ENCODE peak calls at places on chromosomes 12 and 14, in six cellular contexts. M is vagina, H is colonic mucosa, V is cardiac muscle cell, E is transverse colon, Y is GM23248. C is an unnamed sample. For H3K4me1, the result is how much of the 10 kb centered on the place peaks cover.

GRCh38 chr12:65327207-65328076 is 49.0 kb downstream of the MSRB3 start:
- DNase-seq in M (no peak), H (no peak), V (peak), E (no peak), Y (peak), C (no peak)

GRCh38 chr14:87994974-87995373 is 2.0 kb upstream of the GALC start:
- DNase-seq in M (no peak), H (no peak), V (peak), E (no peak), Y (no peak), C (peak)

GRCh38 chr12:45232146-45232731 is 16.3 kb downstream of the ANO6 start:
- DNase-seq in M (no peak), H (no peak), V (no peak), E (no peak), Y (peak), C (no peak)

GRCh38 chr14:105275267-105275946 is 25.4 kb downstream of the BRF1 start:
- DNase-seq in M (no peak), H (no peak), V (peak), E (no peak), Y (peak), C (no peak)

GRCh38 chr12:112973712-112974305 is 4.5 kb upstream of the OAS2 start:
- DNase-seq in M (no peak), H (no peak), V (no peak), E (no peak), Y (no peak), C (no peak)

GRCh38 chr12:58925111-58925732 is 4.9 kb upstream of the LRIG3 start:
- DNase-seq in M (no peak), H (peak), V (peak), E (no peak), Y (no peak), C (peak)

GRCh38 chr12:16323010-16323409 is 24.4 kb upstream of the MGST1 start:
- DNase-seq in M (no peak), H (no peak), V (no peak), E (no peak), Y (peak), C (no peak)

GRCh38 chr12:61554268-61555008 is 705.8 kb upstream of the USP15 start:
- DNase-seq in M (no peak), H (no peak), V (no peak), E (no peak), Y (no peak), C (no peak)

GRCh38 chr12:69821441-69822204 is 3.4 kb upstream of the MYRFL start:
- DNase-seq in M (no peak), H (no peak), V (peak), E (no peak), Y (peak), C (no peak)

GRCh38 chr12:110563702-110564470 is 19.2 kb downstream of the PPTC7 start:
- DNase-seq in M (no peak), H (no peak), V (peak), E (no peak), Y (peak), C (no peak)

GRCh38 chr12:90036641-90037040 is 328.0 kb upstream of the ATP2B1 start:
- DNase-seq in M (no peak), H (no peak), V (no peak), E (no peak), Y (peak), C (no peak)

GRCh38 chr12:13594731-13595514 is 386.5 kb downstream of the GRIN2B start:
- DNase-seq in M (no peak), H (no peak), V (no peak), E (no peak), Y (no peak), C (no peak)

GRCh38 chr12:89899651-89900050 is 191.0 kb upstream of the ATP2B1 start:
- DNase-seq in M (no peak), H (no peak), V (no peak), E (no peak), Y (no peak), C (no peak)

GRCh38 chr12:113118142-113118541 is 17.4 kb downstream of the RASAL1 start:
- DNase-seq in M (no peak), H (no peak), V (no peak), E (no peak), Y (no peak), C (no peak)

GRCh38 chr12:96902076-96902475 is 5.0 kb upstream of the NEDD1 start:
- DNase-seq in M (no peak), H (no peak), V (no peak), E (no peak), Y (no peak), C (no peak)

GRCh38 chr12:6115389-6115788 is 9.1 kb downstream of the VWF start:
- DNase-seq in M (no peak), H (no peak), V (no peak), E (no peak), Y (no peak), C (no peak)

GRCh38 chr12:116009805-116010204 is 267.7 kb downstream of the MED13L start:
- DNase-seq in M (no peak), H (no peak), V (no peak), E (no peak), Y (peak), C (no peak)

GRCh38 chr12:67827820-67828383 is 161.3 kb upstream of the IFNG-AS1 start:
- DNase-seq in M (no peak), H (peak), V (peak), E (peak), Y (peak), C (peak)

GRCh38 chr12:46380881-46381280 is 8.3 kb upstream of the SLC38A2 start:
- DNase-seq in M (no peak), H (no peak), V (peak), E (no peak), Y (no peak), C (no peak)

GRCh38 chr12:10082057-10082874 is 16.5 kb downstream of the CLEC1A start:
- DNase-seq in M (no peak), H (no peak), V (no peak), E (no peak), Y (no peak), C (no peak)

GRCh38 chr14:91063119-91063518 is 2.7 kb upstream of the RPS6KA5 start:
- DNase-seq in M (no peak), H (no peak), V (peak), E (no peak), Y (peak), C (peak)

GRCh38 chr14:68780358-68781160 is 12.3 kb downstream of the ZFP36L1 start:
- DNase-seq in M (peak), H (peak), V (peak), E (peak), Y (peak), C (peak)

GRCh38 chr14:37060496-37061260 is 111.7 kb downstream of the SLC25A21 start:
- DNase-seq in M (no peak), H (no peak), V (no peak), E (no peak), Y (no peak), C (no peak)

GRCh38 chr12:114670257-114670955 is 13.6 kb downstream of the TBX3 start:
- DNase-seq in M (no peak), H (no peak), V (no peak), E (no peak), Y (peak), C (no peak)

GRCh38 chr12:58364389-58365086 is 423.2 kb downstream of the ATP23 start:
- DNase-seq in M (no peak), H (no peak), V (peak), E (no peak), Y (peak), C (no peak)

GRCh38 chr12:124420972-124421674 is 126.2 kb downstream of the RFLNA start:
- DNase-seq in M (no peak), H (no peak), V (no peak), E (no peak), Y (no peak), C (no peak)

GRCh38 chr14:54440454-54440853 is 720 bp downstream of the CNIH1 start:
- DNase-seq in M (no peak), H (no peak), V (peak), E (no peak), Y (peak), C (peak)

GRCh38 chr12:5012337-5012736 is 31.3 kb upstream of the KCNA5 start:
- DNase-seq in M (no peak), H (no peak), V (no peak), E (no peak), Y (no peak), C (no peak)

GRCh38 chr14:55665067-55665700 is 85.2 kb downstream of the KTN1 start:
- DNase-seq in M (no peak), H (no peak), V (no peak), E (no peak), Y (no peak), C (no peak)

GRCh38 chr12:6638305-6638704 is 2.5 kb upstream of the LPAR5 start:
- DNase-seq in M (no peak), H (no peak), V (no peak), E (no peak), Y (no peak), C (no peak)

GRCh38 chr12:103727638-103728037 is 113.4 kb downstream of the NT5DC3 start:
- DNase-seq in M (no peak), H (no peak), V (no peak), E (no peak), Y (peak), C (no peak)

GRCh38 chr14:66635435-66635834 is 127.5 kb downstream of the GPHN start:
- DNase-seq in M (no peak), H (no peak), V (no peak), E (no peak), Y (no peak), C (no peak)

GRCh38 chr12:84913151-84913550 is 552 bp upstream of the SLC6A15 start:
- DNase-seq in M (no peak), H (no peak), V (peak), E (no peak), Y (no peak), C (no peak)

GRCh38 chr14:92558319-92558718 is 44.7 kb downstream of the RIN3 start:
- DNase-seq in M (no peak), H (no peak), V (no peak), E (no peak), Y (no peak), C (no peak)

GRCh38 chr12:89649820-89650219 is 58.8 kb downstream of the ATP2B1 start:
- DNase-seq in M (no peak), H (no peak), V (no peak), E (no peak), Y (no peak), C (no peak)

GRCh38 chr12:68975811-68976210 is 42.8 kb upstream of the CPM start:
- DNase-seq in M (no peak), H (no peak), V (no peak), E (no peak), Y (no peak), C (no peak)

GRCh38 chr14:70641548-70642312 is at the start of gene TTC9:
- DNase-seq in M (no peak), H (peak), V (peak), E (peak), Y (peak), C (no peak)

GRCh38 chr12:68113644-68114043 is 45.9 kb downstream of the IFNG start:
- DNase-seq in M (no peak), H (peak), V (no peak), E (peak), Y (no peak), C (peak)

GRCh38 chr12:98373019-98373554 is 142.3 kb upstream of the TMPO start:
- DNase-seq in M (no peak), H (no peak), V (peak), E (no peak), Y (peak), C (peak)

GRCh38 chr14:100820945-100821344 is 5.0 kb upstream of the MEG3 start:
- DNase-seq in M (no peak), H (no peak), V (no peak), E (no peak), Y (no peak), C (no peak)
- H3K27ac ChIP-seq in M (no peak), H (no peak), V (no peak), E (no peak), Y (no peak), C (no peak)

GRCh38 chr12:92077530-92077929 is 68.1 kb downstream of the BTG1 start:
- DNase-seq in M (no peak), H (no peak), V (no peak), E (no peak), Y (no peak), C (no peak)

GRCh38 chr12:92080390-92081285 is 65.0 kb downstream of the BTG1 start:
- DNase-seq in M (no peak), H (no peak), V (peak), E (no peak), Y (peak), C (peak)

GRCh38 chr12:92076106-92076505 is 69.5 kb downstream of the BTG1 start:
- DNase-seq in M (no peak), H (no peak), V (no peak), E (no peak), Y (no peak), C (no peak)

GRCh38 chr12:92079054-92079385 is 66.6 kb downstream of the BTG1 start:
- DNase-seq in M (no peak), H (no peak), V (no peak), E (no peak), Y (peak), C (no peak)

DNA sequence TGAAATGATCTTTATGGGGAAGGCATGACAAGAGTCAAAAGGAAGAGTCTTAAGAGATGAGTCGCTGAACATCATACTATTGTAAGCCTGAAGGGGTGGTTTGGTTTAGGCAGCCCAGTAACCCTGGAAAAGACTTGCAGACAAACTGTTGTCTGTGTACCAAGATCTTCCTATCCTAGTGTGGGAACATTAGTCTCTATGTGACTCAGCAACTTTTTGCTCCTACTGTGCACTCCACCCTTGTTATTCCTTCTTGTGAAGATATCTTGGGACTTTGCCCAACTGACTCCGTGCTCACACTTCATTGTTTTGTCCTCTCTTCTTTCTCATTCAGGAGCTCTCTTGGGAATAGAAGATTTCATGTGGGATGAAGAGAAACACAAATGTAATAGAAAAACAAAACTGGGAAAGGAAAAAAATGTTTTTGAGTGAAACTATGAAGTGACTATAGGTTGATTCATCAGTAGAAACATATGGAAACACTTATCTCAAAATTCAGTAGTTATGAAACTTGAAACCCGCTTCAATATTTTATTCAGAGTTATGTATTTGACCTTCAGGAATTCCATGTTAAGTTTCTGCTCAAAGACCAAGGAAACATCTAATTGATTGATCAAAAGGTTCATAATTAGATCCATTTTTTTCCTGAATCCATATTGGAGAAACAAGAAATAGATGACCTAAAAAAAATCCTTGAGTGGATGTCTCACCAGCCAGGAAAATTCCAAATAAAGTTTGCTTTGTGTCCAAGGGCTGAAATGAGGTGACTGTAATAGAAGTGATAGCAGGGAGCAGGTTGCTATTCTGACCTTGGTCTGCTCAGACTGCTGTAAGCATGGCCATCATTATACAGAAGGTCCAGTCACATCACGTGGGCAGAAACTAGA is 67.2 kb downstream of the BTG1 start:
- DNase-seq in M (no peak), H (no peak), V (peak), E (peak), Y (peak), C (peak)
- H3K4me1 ChIP-seq in M (under half), H (under half), V (half or more), E (under half), Y (half or more), C (under half)

GRCh38 chr12:53207042-53207441 is at the start of gene ITGB7:
- DNase-seq in M (no peak), H (peak), V (no peak), E (peak), Y (no peak), C (peak)
- H3K4me3 ChIP-seq in M (no peak), H (peak), V (no peak), E (no peak), Y (no peak), C (peak)

GRCh38 chr14:74667758-74668157 is 45.1 kb downstream of the AREL1 start:
- DNase-seq in M (no peak), H (no peak), V (peak), E (no peak), Y (peak), C (no peak)

GRCh38 chr14:74671789-74672188 is 41.1 kb downstream of the AREL1 start:
- DNase-seq in M (no peak), H (no peak), V (peak), E (no peak), Y (peak), C (no peak)

GRCh38 chr14:74673768-74674167 is 39.1 kb downstream of the AREL1 start:
- DNase-seq in M (no peak), H (no peak), V (no peak), E (no peak), Y (no peak), C (no peak)

GRCh38 chr14:74669846-74670245 is 43.0 kb downstream of the AREL1 start:
- DNase-seq in M (no peak), H (no peak), V (no peak), E (no peak), Y (no peak), C (no peak)

DNA sequence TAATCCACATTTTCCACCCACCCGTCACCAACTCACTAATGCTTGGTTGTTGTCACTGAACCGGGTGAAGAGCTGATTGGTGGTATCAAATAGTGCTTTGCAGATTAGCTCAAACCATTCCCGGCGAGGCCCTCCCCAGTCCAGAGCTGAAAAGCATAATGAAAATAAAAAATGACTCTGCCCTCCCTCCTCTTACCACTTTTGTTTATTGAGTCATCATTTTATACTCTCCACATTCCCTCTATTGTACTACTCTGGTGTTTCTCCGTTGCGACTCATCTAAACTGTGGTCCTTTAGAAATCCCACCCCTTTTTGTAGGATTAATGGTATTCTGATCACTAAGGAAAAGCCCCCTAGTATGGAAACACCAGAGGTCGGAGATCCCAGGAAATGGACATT is 42.2 kb downstream of the AREL1 start:
- DNase-seq in M (no peak), H (no peak), V (peak), E (no peak), Y (peak), C (no peak)
- H3K27ac ChIP-seq in M (no peak), H (no peak), V (no peak), E (no peak), Y (peak), C (no peak)

GRCh38 chr14:76917158-76917596 is 91.0 kb downstream of the LRRC74A start:
- DNase-seq in M (no peak), H (peak), V (peak), E (peak), Y (peak), C (peak)
- H3K4me1 ChIP-seq in M (half or more), H (under half), V (half or more), E (half or more), Y (under half), C (under half)

GRCh38 chr14:49766839-49767238 is 1.1 kb upstream of the KLHDC2 start:
- DNase-seq in M (no peak), H (peak), V (no peak), E (peak), Y (peak), C (peak)
- H3K4me3 ChIP-seq in M (peak), H (peak), V (peak), E (peak), Y (peak), C (no peak)

GRCh38 chr12:50547742-50548141 is 43.0 kb downstream of the DIP2B start:
- DNase-seq in M (no peak), H (no peak), V (no peak), E (no peak), Y (no peak), C (no peak)

GRCh38 chr12:50545213-50545612 is 40.4 kb downstream of the DIP2B start:
- DNase-seq in M (no peak), H (no peak), V (no peak), E (no peak), Y (no peak), C (no peak)

GRCh38 chr12:50546441-50547318 is 41.9 kb downstream of the DIP2B start:
- DNase-seq in M (no peak), H (no peak), V (peak), E (no peak), Y (peak), C (no peak)

GRCh38 chr12:50542448-50542847 is 37.7 kb downstream of the DIP2B start:
- DNase-seq in M (no peak), H (no peak), V (no peak), E (no peak), Y (peak), C (peak)

GRCh38 chr12:50545783-50546182 is 41.0 kb downstream of the DIP2B start:
- DNase-seq in M (no peak), H (peak), V (no peak), E (peak), Y (peak), C (peak)
- H3K27ac ChIP-seq in M (no peak), H (peak), V (peak), E (peak), Y (no peak), C (no peak)

DNA sequence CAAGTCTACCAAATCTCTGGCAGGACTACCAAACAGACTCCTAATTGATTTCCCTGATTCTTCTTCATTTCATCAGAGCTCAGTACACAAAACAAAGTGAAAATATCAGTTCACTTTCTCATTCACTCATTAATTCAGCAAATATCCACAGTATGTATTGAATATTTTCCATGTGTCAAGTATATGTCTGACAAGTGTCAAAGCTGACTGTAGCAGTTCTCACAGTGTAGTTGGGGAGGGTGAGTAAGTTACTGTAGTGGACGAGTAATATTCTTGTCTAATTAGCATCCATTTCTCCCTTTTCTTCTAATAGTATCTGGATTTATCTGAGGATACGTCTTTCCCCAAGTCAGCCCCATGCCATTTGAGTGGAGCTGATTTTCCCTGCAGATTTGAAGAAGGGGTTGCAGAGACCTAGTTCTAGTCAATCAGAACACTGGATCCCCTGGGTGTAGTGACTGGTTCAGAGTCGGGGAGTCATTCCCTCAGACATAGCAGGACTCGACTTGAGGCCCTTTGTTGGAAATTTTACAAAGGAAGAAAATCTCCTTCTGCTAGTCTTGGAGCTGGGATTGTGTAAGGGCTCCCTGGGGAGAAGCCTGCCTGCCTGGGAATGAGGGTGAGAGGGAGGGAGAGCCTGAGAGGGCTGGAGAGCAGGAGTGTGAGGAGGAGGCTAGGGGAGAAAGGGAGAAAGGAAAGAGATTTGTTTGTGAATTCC is 51.4 kb downstream of the GRIP1 start:
- DNase-seq in M (no peak), H (no peak), V (no peak), E (no peak), Y (no peak), C (no peak)
- H3K4me1 ChIP-seq in M (under half), H (under half), V (under half), E (under half), Y (under half), C (under half)